ENCODE peak calls at places on chromosomes 3 and 15, in seven cellular contexts. E, D, K, F, V, I and S are unnamed samples.

GRCh38 chr3:99663981-99664380 is 25.6 kb downstream of the COL8A1 start:
- DNase-seq in E (no peak), D (no peak), K (no peak), F (no peak), V (no peak), I (no peak), S (no peak)

GRCh38 chr15:82810863-82811421 is 1.5 kb downstream of the WHAMM start:
- DNase-seq in E (no peak), D (no peak), K (no peak), F (no peak), V (no peak), I (no peak), S (no peak)

GRCh38 chr3:143084856-143085731 is 34.5 kb upstream of the CHST2 start:
- DNase-seq in E (no peak), D (no peak), K (no peak), F (no peak), V (no peak), I (peak; percentile 42), S (peak; percentile 47)

GRCh38 chr3:155032918-155033317 is 47.2 kb upstream of the MME start:
- DNase-seq in E (peak; percentile 41), D (no peak), K (no peak), F (no peak), V (no peak), I (peak; percentile 32), S (peak; percentile 57)

GRCh38 chr3:46693897-46694235 is 387 bp upstream of the ALS2CL start:
- DNase-seq in E (no peak), D (no peak), K (no peak), F (no peak), V (no peak), I (peak; percentile 11), S (no peak)

GRCh38 chr3:122324871-122325323 is at the start of gene CSTA:
- DNase-seq in E (no peak), D (no peak), K (no peak), F (no peak), V (no peak), I (no peak), S (no peak)

GRCh38 chr15:77225088-77225487 is 154.2 kb upstream of the TSPAN3 start:
- DNase-seq in E (no peak), D (no peak), K (no peak), F (no peak), V (no peak), I (no peak), S (peak; percentile 22)

GRCh38 chr3:121855555-121855954 is 20.5 kb downstream of the EAF2 start:
- DNase-seq in E (no peak), D (no peak), K (no peak), F (no peak), V (no peak), I (no peak), S (no peak)

GRCh38 chr15:57017024-57017423 is 98.6 kb downstream of the TCF12 start:
- DNase-seq in E (no peak), D (no peak), K (no peak), F (no peak), V (no peak), I (no peak), S (peak; percentile 20)

GRCh38 chr15:74228723-74229081 is 7.4 kb upstream of the CCDC33 start:
- DNase-seq in E (no peak), D (no peak), K (no peak), F (no peak), V (peak; percentile 9), I (peak; percentile 43), S (peak; percentile 12)

GRCh38 chr15:50943623-50944022 is 35.1 kb downstream of the AP4E1 start:
- DNase-seq in E (no peak), D (no peak), K (no peak), F (no peak), V (no peak), I (no peak), S (peak; percentile 33)

GRCh38 chr15:91909574-91909973 is 56.1 kb downstream of the SLCO3A1 start:
- DNase-seq in E (no peak), D (no peak), K (no peak), F (no peak), V (no peak), I (no peak), S (no peak)

GRCh38 chr3:37660782-37661181 is 200.9 kb upstream of the CTDSPL start:
- DNase-seq in E (no peak), D (no peak), K (no peak), F (no peak), V (no peak), I (no peak), S (no peak)

GRCh38 chr3:43770426-43771103 is 79.8 kb downstream of the ABHD5 start:
- DNase-seq in E (no peak), D (no peak), K (peak; percentile 87), F (peak; percentile 77), V (no peak), I (peak; percentile 52), S (no peak)

GRCh38 chr15:86942285-86942684 is 862.6 kb downstream of the AGBL1 start:
- DNase-seq in E (no peak), D (no peak), K (no peak), F (no peak), V (no peak), I (peak; percentile 55), S (no peak)

GRCh38 chr3:172595648-172596393 is 72.6 kb upstream of the TNFSF10 start:
- DNase-seq in E (no peak), D (no peak), K (no peak), F (no peak), V (no peak), I (peak; percentile 46), S (peak; percentile 40)

GRCh38 chr3:140205598-140205997 is 270.6 kb downstream of the CLSTN2 start:
- DNase-seq in E (no peak), D (no peak), K (no peak), F (no peak), V (no peak), I (no peak), S (no peak)